ENCODE peak calls at places on chromosome 4, in nine cellular contexts. V, J, G, H, P, D, S, Z and B are unnamed samples.
A peak's percentile ranks its signal among the peaks of the same experiment; 100 is the strongest.

GRCh38 chr4:149072359-149072758 is 630.1 kb upstream of the NR3C2 start:
- DNase-seq in D (no peak), S (no peak), P (no peak), Z (no peak), J (no peak), V (no peak), G (no peak), H (no peak), B (no peak)

GRCh38 chr4:163681208-163681821 is 186.8 kb downstream of the TMA16 start:
- DNase-seq in D (no peak), J (no peak), Z (peak; percentile 33), S (peak; percentile 3), H (peak; percentile 25), G (peak; percentile 13), P (no peak), V (no peak), B (peak; percentile 21)

GRCh38 chr4:76127754-76128153 is 20.4 kb downstream of the NUP54 start:
- DNase-seq in S (no peak), J (no peak), H (no peak), Z (no peak), P (no peak), V (no peak), G (no peak), D (no peak), B (no peak)

GRCh38 chr4:13415068-13415785 is 68.9 kb downstream of the RAB28 start:
- DNase-seq in S (no peak), H (no peak), J (no peak), D (no peak), P (no peak), V (no peak), G (no peak), Z (no peak), B (no peak)

GRCh38 chr4:113952452-113953029 is 26.9 kb downstream of the ARSJ start:
- DNase-seq in G (peak; percentile 65), J (peak; percentile 65), Z (peak; percentile 46), P (peak; percentile 34), S (no peak), H (peak; percentile 32), D (no peak), V (no peak), B (peak; percentile 63)

GRCh38 chr4:87337361-87337760 is 14.7 kb upstream of the HSD17B13 start:
- DNase-seq in D (no peak), S (no peak), G (no peak), Z (no peak), V (no peak), H (no peak), P (no peak), J (no peak), B (no peak)

GRCh38 chr4:142817442-142817841 is 28.7 kb downstream of the INPP4B start:
- DNase-seq in Z (no peak), D (no peak), P (peak; percentile 45), J (peak; percentile 74), G (no peak), H (no peak), S (no peak), V (no peak), B (peak; percentile 98)

GRCh38 chr4:146976145-146976544 is 30.5 kb upstream of the TTC29 start:
- DNase-seq in S (no peak), P (no peak), J (no peak), G (no peak), D (no peak), H (no peak), Z (no peak), V (no peak), B (no peak)

GRCh38 chr4:61923179-61923578 is 723.1 kb downstream of the ADGRL3 start:
- DNase-seq in H (no peak), S (no peak), D (no peak), P (no peak), J (no peak), V (no peak), G (no peak), Z (no peak), B (no peak)

GRCh38 chr4:113919611-113920010 is 59.8 kb downstream of the ARSJ start:
- DNase-seq in S (no peak), J (no peak), D (no peak), H (no peak), V (no peak), G (no peak), Z (no peak), P (no peak), B (peak; percentile 32)